ENCODE peak calls at places on chromosomes 2 and 18, in eight cellular contexts. Y is PC-3, K is IMR-90, V is astrocyte, S is fibroblast of lung, F is endothelial cell of umbilical vein, M is mammary epithelial cell, I is K562. Q is an unnamed sample.

GRCh38 chr18:56314396-56314795 is 324.0 kb downstream of the TXNL1 start:
- DNase-seq in Y (no peak), K (peak; percentile 18), V (no peak), S (peak; percentile 9), F (peak; percentile 26), M (no peak), I (no peak), Q (peak; percentile 36)

GRCh38 chr18:23627325-23627724 is 35.4 kb downstream of the ANKRD29 start:
- DNase-seq in Y (peak; percentile 92), K (peak; percentile 91), V (peak; percentile 84), S (peak; percentile 91), F (peak; percentile 85), M (peak; percentile 76), I (no peak), Q (peak; percentile 83)

GRCh38 chr18:79881695-79882094 is 69.8 kb downstream of the SLC66A2 start:
- DNase-seq in Y (no peak), K (no peak), V (no peak), S (no peak), F (no peak), M (no peak), I (no peak), Q (no peak)

GRCh38 chr2:165067958-165068612 is 112.8 kb upstream of the SLC38A11 start:
- DNase-seq in Y (peak; percentile 17), K (peak; percentile 23), V (peak; percentile 60), S (peak; percentile 39), F (peak; percentile 2), M (no peak), I (no peak), Q (peak; percentile 67)

GRCh38 chr2:238155051-238155760 is 3.6 kb upstream of the ERFE start:
- DNase-seq in Y (no peak), K (peak; percentile 92), V (peak; percentile 65), S (peak; percentile 88), F (no peak), M (no peak), I (no peak), Q (no peak)

GRCh38 chr2:136823291-136823690 is 57.9 kb downstream of the THSD7B start:
- DNase-seq in Y (no peak), K (no peak), V (no peak), S (no peak), F (no peak), M (no peak), I (no peak), Q (no peak)

GRCh38 chr18:74836296-74837139 is 238.8 kb downstream of the ZNF407 start:
- DNase-seq in Y (peak; percentile 57), K (peak; percentile 72), V (peak; percentile 45), S (peak; percentile 20), F (peak; percentile 69), M (peak; percentile 18), I (no peak), Q (peak; percentile 59)

GRCh38 chr18:40415224-40415791 is 1539.7 kb upstream of the PIK3C3 start:
- DNase-seq in Y (no peak), K (no peak), V (no peak), S (no peak), F (no peak), M (no peak), I (no peak), Q (peak; percentile 8)

GRCh38 chr2:234341332-234341985 is 155.4 kb downstream of the ARL4C start:
- DNase-seq in Y (no peak), K (peak; percentile 57), V (peak; percentile 30), S (no peak), F (no peak), M (no peak), I (no peak), Q (peak; percentile 82)

GRCh38 chr2:43083278-43083677 is 143.1 kb downstream of the ZFP36L2 start:
- DNase-seq in Y (no peak), K (no peak), V (no peak), S (peak; percentile 20), F (peak; percentile 51), M (no peak), I (no peak), Q (peak; percentile 37)

GRCh38 chr2:25548587-25548986 is 124.8 kb downstream of the DTNB start:
- DNase-seq in Y (no peak), K (no peak), V (no peak), S (no peak), F (no peak), M (no peak), I (no peak), Q (no peak)

DNA sequence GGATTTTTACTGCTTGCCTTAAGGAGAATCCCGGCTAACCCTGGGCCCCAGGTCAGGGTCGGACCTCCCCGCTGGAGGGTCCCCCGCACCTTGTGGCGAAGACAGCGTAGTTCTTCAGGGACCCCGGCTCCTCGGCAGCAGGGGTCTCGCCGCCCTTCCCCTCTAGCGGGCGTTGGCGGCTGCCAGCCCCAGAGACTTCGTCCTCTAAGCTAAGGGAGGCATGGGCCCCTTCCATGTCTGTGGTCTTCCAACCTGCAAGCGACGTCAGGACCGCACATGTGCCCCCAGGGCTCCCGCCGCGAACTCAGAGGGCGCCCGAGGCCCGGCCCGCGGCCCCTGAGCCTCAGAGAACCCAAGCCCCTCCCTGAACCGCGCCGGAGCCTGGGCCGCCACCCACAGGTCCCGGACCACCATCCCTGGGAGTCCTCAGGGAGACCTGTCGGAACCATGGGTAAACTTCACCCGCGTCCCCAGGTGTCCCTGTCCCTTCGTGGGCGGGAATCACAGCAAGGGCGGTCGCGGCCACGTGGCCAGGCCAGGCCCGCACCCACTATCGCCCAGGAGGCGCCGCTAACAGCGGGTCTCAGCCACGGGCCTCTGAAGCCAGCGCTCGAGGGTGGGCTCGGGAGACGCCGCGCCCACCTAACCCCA is 562 bp downstream of the ANKMY1 start:
- DNase-seq in Y (no peak), K (no peak), V (no peak), S (no peak), F (no peak), M (no peak), I (no peak), Q (peak; percentile 53)
- H3K9ac ChIP-seq in Y (no peak overlapping the region), K (no peak overlapping the region), V (peak overlapping the region; percentile 63), S (peak overlapping the region; percentile 51), F (peak overlapping the region; percentile 27), M (no peak overlapping the region), I (no peak overlapping the region), Q (peak overlapping the region; percentile 77)

DNA sequence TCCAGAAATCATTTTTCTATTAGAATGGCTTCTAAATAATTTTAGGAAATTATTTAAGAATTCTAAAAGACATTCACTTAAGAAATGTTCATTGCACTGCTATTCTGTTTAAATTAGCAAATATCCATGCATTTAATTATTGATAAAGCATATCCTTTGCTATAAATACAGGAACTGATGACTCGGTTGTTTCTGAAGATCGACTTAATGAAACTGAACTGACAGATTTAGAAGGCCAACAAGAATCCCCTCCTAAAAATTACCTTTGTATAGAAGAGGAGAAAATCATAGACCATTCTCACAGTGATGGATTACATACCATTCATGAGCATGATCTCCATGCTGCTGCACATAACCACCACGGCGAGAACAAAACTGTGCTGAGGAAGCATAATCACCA is 59.4 kb downstream of the SLC39A10 start:
- DNase-seq in Y (no peak), K (no peak), V (no peak), S (no peak), F (no peak), M (no peak), I (no peak), Q (no peak)
- H3K36me3 ChIP-seq in Y (peaks cover 2% of the 10 kb centered on the region), K (peaks cover 17% of the 10 kb centered on the region), V (peaks cover 14% of the 10 kb centered on the region), S (peaks cover 1% of the 10 kb centered on the region), F (no peaks in the 10 kb centered on the region), M (peaks cover 10% of the 10 kb centered on the region), I (peaks cover 45% of the 10 kb centered on the region), Q (peaks cover 52% of the 10 kb centered on the region)

GRCh38 chr2:64857581-64858471 is 131.4 kb upstream of the SLC1A4 start:
- DNase-seq in Y (no peak), K (peak; percentile 60), V (peak; percentile 77), S (peak; percentile 90), F (no peak), M (no peak), I (no peak), Q (peak; percentile 92)

GRCh38 chr2:64860321-64860751 is 128.9 kb upstream of the SLC1A4 start:
- DNase-seq in Y (no peak), K (no peak), V (no peak), S (no peak), F (no peak), M (no peak), I (no peak), Q (no peak)

GRCh38 chr2:64860936-64861335 is 128.3 kb upstream of the SLC1A4 start:
- DNase-seq in Y (no peak), K (no peak), V (no peak), S (no peak), F (no peak), M (no peak), I (no peak), Q (no peak)

GRCh38 chr2:64858541-64859031 is 130.6 kb upstream of the SLC1A4 start:
- DNase-seq in Y (no peak), K (no peak), V (no peak), S (no peak), F (no peak), M (no peak), I (no peak), Q (peak; percentile 52)

DNA sequence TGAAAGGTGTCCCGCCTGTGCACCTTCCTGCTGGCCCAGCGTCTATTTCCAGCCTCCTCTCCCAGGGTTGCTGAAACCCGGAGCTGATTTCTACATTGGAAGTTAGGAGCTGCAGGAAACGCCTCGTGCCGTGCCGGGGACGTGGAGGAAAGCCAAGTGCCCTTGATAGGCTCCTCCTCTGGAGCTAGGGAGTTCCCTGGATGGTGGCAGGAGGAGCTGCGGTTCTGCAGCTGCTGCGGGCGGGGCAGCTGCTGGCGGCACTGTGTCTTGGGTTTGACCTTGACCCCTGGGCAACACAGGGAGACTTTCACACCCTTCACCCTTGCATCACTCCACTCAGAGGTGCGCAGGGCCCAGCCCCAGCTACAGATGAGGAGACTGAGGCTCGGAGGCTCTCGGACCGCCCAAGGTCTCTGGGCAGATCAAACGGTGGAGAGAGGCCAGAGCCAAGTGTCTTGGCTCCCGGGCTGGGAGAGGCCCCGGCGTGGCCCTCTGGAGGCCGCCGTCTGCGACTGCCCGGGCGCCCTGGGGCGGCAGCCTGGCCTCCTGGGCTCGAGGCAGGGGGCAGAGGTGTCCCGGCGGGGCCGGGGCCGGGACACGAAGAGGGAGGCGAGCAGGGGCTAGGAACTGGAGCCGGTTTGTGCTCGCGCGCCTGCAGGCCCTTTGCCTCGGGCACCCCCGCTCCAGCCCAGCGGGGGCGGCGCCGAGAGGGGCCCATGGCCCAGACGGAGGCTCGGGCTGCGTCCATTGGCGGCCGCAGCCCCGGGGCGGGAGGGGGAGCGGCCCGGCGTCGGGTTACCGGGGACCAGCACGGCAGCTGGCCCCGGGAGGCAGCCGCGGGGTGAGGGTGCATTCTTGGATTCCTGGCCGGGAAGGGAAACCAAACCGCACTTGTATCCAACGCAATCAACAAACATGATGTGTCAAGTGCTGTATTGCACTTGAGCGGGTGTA is 129.7 kb upstream of the SLC1A4 start:
- DNase-seq in Y (peak; percentile 86), K (peak; percentile 87), V (peak; percentile 92), S (peak; percentile 96), F (peak; percentile 76), M (peak; percentile 79), I (peak; percentile 90), Q (peak; percentile 97)
- H3K9ac ChIP-seq in Y (peak overlapping the region; percentile 58), K (peak overlapping the region; percentile 36), V (peak overlapping the region; percentile 68), S (peak overlapping the region; percentile 39), F (peak overlapping the region; percentile 49), M (no peak overlapping the region), I (peak overlapping the region; percentile 89), Q (peak overlapping the region; percentile 86)

DNA sequence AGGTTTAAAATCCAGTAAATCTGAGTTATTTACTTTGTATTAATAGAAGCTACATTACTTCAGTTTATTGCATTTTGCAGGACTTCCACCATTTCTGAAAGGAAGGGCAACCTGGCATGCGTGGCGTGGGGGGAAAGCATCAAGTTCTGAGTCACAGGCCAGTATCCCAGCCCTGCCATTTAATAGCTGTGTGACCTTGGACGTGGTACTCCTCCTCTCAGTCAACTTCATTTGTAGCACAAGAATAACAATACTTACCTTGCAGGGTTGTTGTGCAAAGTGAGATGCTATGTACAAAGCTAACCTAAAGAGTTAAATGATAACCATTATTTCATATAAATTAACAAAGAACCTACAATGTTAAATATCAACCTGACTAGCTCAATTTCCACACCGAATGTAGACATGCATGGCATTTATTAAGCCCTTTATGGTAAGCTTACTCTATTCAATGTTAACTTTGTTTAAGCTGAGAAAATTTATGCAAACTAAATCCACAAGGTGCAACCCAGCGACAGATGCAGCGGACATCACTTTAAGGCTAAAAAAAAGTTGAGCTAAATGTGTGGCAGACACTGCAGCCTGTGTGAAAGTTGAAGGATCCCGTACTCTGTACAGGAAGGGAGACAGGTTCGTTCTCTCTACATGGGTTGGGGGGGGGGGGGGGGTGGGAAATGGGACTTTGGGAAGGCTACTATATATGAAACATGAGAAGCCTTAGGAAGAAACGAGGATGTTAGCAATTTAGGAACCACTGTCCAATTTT is 17.2 kb upstream of the STPG4 start:
- DNase-seq in Y (peak; percentile 74), K (no peak), V (no peak), S (no peak), F (peak; percentile 31), M (no peak), I (no peak), Q (peak; percentile 53)
- H3K36me3 ChIP-seq in Y (peaks cover 48% of the 10 kb centered on the region), K (peaks cover 22% of the 10 kb centered on the region), V (peaks cover 10% of the 10 kb centered on the region), S (peaks cover 4% of the 10 kb centered on the region), F (peaks cover 2% of the 10 kb centered on the region), M (peaks cover 16% of the 10 kb centered on the region), I (peaks cover 65% of the 10 kb centered on the region), Q (peaks cover 38% of the 10 kb centered on the region)

Q was measured in GM23248.